ENCODE peak calls at places on chromosomes 5 and 9, in four cellular contexts. G is astrocyte, P is RWPE1, E is kidney epithelial cell. F is an unnamed sample.

GRCh38 chr5:132822650-132823480 is 7.6 kb downstream of the SHROOM1 start:
- DNase-seq in G (peak; percentile 38), P (no peak), E (no peak), F (peak; percentile 34)

GRCh38 chr5:131068893-131069643 is 96.0 kb downstream of the HINT1 start:
- DNase-seq in G (no peak), P (no peak), E (no peak), F (no peak)

GRCh38 chr5:15926586-15926985 is 253.0 kb downstream of the MARCHF11 start:
- DNase-seq in G (peak; percentile 22), P (no peak), E (no peak), F (no peak)

GRCh38 chr9:36566813-36567217 is 5.9 kb upstream of the MELK start:
- DNase-seq in G (no peak), P (peak; percentile 50), E (no peak), F (peak; percentile 23)

GRCh38 chr9:120916573-120916972 is 10.0 kb downstream of the TRAF1 start:
- DNase-seq in G (no peak), P (no peak), E (no peak), F (peak; percentile 83)

GRCh38 chr5:9737265-9737664 is 107.1 kb upstream of the TAS2R1 start:
- DNase-seq in G (no peak), P (no peak), E (no peak), F (no peak)

GRCh38 chr5:139711067-139711851 is 63.1 kb downstream of the CXXC5 start:
- DNase-seq in G (no peak), P (peak; percentile 61), E (no peak), F (no peak)

GRCh38 chr9:120949290-120949689 is 22.7 kb upstream of the TRAF1 start:
- DNase-seq in G (no peak), P (no peak), E (no peak), F (no peak)

GRCh38 chr5:113250341-113250953 is 184.3 kb downstream of the TSSK1B start:
- DNase-seq in G (peak; percentile 98), P (no peak), E (no peak), F (peak; percentile 99)

GRCh38 chr5:173320259-173320658 is 8.0 kb downstream of the STC2 start:
- DNase-seq in G (no peak), P (no peak), E (no peak), F (no peak)

GRCh38 chr5:57416246-57416996 is 66.2 kb downstream of the ACTBL2 start:
- DNase-seq in G (peak; percentile 89), P (no peak), E (no peak), F (peak; percentile 66)

GRCh38 chr5:134609232-134609851 is 23.3 kb downstream of the SAR1B start:
- DNase-seq in G (no peak), P (no peak), E (no peak), F (no peak)

GRCh38 chr5:61301820-61302563 is 30.1 kb upstream of the ZSWIM6 start:
- DNase-seq in G (peak; percentile 99), P (peak; percentile 96), E (peak; percentile 99), F (peak; percentile 99)

GRCh38 chr5:61256474-61256873 is 75.6 kb upstream of the ZSWIM6 start:
- DNase-seq in G (no peak), P (no peak), E (no peak), F (peak; percentile 52)

GRCh38 chr5:76663573-76663972 is 40.4 kb upstream of the F2RL2 start:
- DNase-seq in G (no peak), P (no peak), E (no peak), F (peak; percentile 32)

GRCh38 chr9:133118568-133118967 is 2.5 kb downstream of the RALGDS start:
- DNase-seq in G (no peak), P (no peak), E (no peak), F (no peak)

GRCh38 chr5:156427315-156427714 is 100.4 kb downstream of the SGCD start:
- DNase-seq in G (no peak), P (no peak), E (no peak), F (no peak)

GRCh38 chr5:90015584-90016018 is 394.0 kb downstream of the CETN3 start:
- DNase-seq in G (peak; percentile 73), P (peak; percentile 34), E (no peak), F (peak; percentile 74)

GRCh38 chr9:33024126-33024965 is 727 bp upstream of the DNAJA1 start:
- DNase-seq in G (peak; percentile 29), P (peak; percentile 67), E (no peak), F (peak; percentile 35)

GRCh38 chr9:110069326-110070248 is 138.4 kb downstream of the C9orf152 start:
- DNase-seq in G (peak; percentile 94), P (peak; percentile 48), E (no peak), F (peak; percentile 93)

GRCh38 chr5:174755103-174755502 is 30.7 kb downstream of the MSX2 start:
- DNase-seq in G (no peak), P (no peak), E (no peak), F (peak; percentile 9)
- TF ChIP-seq CTCF in G (peak; percentile 41), P (peak; percentile 20), E (peak; percentile 27), F (peak; percentile 31)

GRCh38 chr5:79002374-79002773 is 17.3 kb upstream of the ARSB start:
- DNase-seq in G (no peak), P (no peak), E (no peak), F (no peak)
- TF ChIP-seq CTCF in G (no peak), P (no peak), E (no peak), F (no peak)

GRCh38 chr5:160462167-160462566 is 40.5 kb downstream of the PTTG1 start:
- DNase-seq in G (no peak), P (no peak), E (no peak), F (no peak)

GRCh38 chr5:160461378-160461777 is 39.7 kb downstream of the PTTG1 start:
- DNase-seq in G (no peak), P (no peak), E (no peak), F (no peak)

GRCh38 chr5:160458971-160459800 is 37.5 kb downstream of the PTTG1 start:
- DNase-seq in G (peak; percentile 34), P (no peak), E (no peak), F (no peak)

GRCh38 chr5:160463227-160463626 is 41.6 kb downstream of the PTTG1 start:
- DNase-seq in G (no peak), P (no peak), E (no peak), F (no peak)

DNA sequence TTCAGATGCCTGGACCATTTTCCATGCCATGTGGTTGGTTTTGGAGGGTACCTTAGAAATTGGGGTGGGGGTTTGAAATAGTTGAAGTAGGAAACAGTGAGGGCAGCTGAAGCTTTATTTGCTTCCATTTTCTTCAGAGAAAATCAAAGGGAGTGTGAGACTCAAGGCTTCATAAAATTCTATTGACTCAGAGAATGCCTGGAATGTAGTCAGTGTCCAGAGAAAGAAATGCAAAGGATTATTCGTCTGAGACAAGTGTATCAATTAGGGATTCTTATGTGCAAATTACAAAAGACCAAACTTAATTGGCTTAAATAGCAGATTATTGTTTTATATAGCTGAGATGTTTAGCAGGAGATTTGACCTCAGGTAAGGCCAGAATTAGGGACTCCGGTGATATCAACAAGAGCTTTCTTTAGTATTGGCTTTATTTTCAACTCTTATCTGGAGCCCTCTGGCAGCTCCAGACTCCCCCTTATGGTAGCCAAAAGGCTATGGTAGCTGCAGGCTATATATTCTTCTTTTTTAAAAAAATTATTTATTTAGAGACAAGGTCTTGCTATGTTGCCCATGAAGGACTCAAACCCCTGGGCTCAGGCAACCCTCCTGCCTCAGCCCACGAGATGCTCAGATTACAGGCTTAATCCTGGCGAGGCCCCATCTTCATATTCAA is 38.9 kb downstream of the PTTG1 start:
- DNase-seq in G (peak; percentile 23), P (no peak), E (no peak), F (no peak)
- TF ChIP-seq CTCF in G (peak; percentile 22), P (no peak), E (peak; percentile 17), F (peak; percentile 32)

DNA sequence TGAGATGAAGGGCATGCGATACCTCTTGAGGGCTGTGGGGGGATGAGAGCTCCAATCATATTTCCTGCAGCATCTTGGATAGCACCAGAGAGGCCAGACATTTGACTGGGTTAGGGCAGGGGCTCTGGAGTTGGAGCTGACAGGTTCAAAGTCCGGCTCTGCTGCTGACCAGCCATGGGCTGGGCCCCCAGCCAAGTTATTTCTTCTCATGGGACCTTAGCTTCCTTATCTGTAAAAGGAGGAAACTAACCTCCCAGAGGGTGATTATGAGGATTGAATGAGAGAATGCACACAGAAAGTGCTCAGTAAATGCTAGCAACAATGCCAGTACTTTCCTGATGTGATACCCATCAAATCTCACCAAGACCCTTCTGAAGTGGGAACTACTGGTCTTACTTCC is 65.2 kb upstream of the SLC25A51 start:
- DNase-seq in G (peak; percentile 55), P (no peak), E (no peak), F (peak; percentile 76)
- TF ChIP-seq CTCF in G (no peak), P (no peak), E (no peak), F (peak; percentile 13)

DNA sequence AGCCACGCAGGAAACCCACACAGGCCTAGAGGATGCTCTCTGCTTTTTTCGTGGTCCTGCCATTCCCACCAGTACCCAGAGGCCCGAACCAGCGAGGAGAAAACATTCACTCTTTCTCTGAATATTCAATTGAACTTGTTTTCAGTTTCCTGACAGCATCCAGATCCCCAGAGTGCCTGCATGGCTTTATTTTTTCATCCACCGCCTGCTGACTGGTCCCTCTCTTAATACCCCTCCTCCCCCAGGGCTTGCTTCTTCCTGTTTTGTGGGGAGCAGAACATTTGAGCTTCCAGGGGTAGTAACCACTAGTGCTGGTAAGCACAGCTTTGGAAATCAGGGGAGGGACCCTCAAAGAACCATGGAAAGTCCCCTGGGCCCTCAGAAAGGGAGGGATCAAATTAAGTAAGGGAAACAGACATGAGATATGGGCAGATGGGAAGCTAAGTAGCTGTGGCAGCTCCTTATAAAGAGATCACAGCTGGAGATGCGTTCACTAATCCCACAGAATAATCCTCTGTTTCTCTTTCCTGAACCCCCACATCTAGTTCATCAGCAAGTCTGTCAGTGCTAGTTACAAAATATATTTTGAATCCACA is 26.7 kb downstream of the GRIA1 start:
- DNase-seq in G (no peak), P (no peak), E (no peak), F (no peak)
- TF ChIP-seq CTCF in G (no peak), P (no peak), E (no peak), F (no peak)

GRCh38 chr5:36708996-36709395 is 102.6 kb downstream of the SLC1A3 start:
- DNase-seq in G (no peak), P (no peak), E (no peak), F (no peak)
- TF ChIP-seq CTCF in G (no peak), P (no peak), E (no peak), F (no peak)

GRCh38 chr5:100693481-100693880 is 158.3 kb downstream of the FAM174A start:
- DNase-seq in G (no peak), P (no peak), E (no peak), F (no peak)

GRCh38 chr5:100694100-100694499 is 158.9 kb downstream of the FAM174A start:
- DNase-seq in G (no peak), P (no peak), E (no peak), F (no peak)

GRCh38 chr5:100697970-100698369 is 162.8 kb downstream of the FAM174A start:
- DNase-seq in G (no peak), P (no peak), E (no peak), F (no peak)
- TF ChIP-seq CTCF in G (no peak), P (no peak), E (peak; percentile 30), F (peak; percentile 36)

F was measured in fibroblast of pulmonary artery.